ENCODE peak calls at places on chromosomes 5 and 9, in four cellular contexts. One of them, this sample, is unnamed.

GRCh38 chr5:92777421-92777820 is 803.6 kb downstream of the NR2F1-AS1 start:
- DNase-seq in AG04450: no peak
- DNase-seq in substantia nigra: no peak
- DNase-seq in mammary epithelial cell: no peak
- DNase-seq in this sample: no peak

GRCh38 chr9:129446828-129447550 is 173.9 kb downstream of the C9orf50 start:
- DNase-seq in AG04450: no peak
- DNase-seq in substantia nigra: no peak
- DNase-seq in mammary epithelial cell: no peak
- DNase-seq in this sample: peak; percentile 68

GRCh38 chr5:11619339-11620028 is 284.8 kb downstream of the CTNND2 start:
- DNase-seq in AG04450: no peak
- DNase-seq in substantia nigra: no peak
- DNase-seq in mammary epithelial cell: no peak
- DNase-seq in this sample: peak; percentile 83

GRCh38 chr5:67305913-67306710 is 109.5 kb upstream of the CD180 start:
- DNase-seq in AG04450: no peak
- DNase-seq in substantia nigra: no peak
- DNase-seq in mammary epithelial cell: peak; percentile 46
- DNase-seq in this sample: no peak

GRCh38 chr5:111002036-111002435 is 69.5 kb upstream of the TSLP start:
- DNase-seq in AG04450: no peak
- DNase-seq in substantia nigra: no peak
- DNase-seq in mammary epithelial cell: no peak
- DNase-seq in this sample: no peak

GRCh38 chr9:88746029-88746743 is 211.2 kb downstream of the NXNL2 start:
- DNase-seq in AG04450: peak; percentile 81
- DNase-seq in substantia nigra: no peak
- DNase-seq in mammary epithelial cell: no peak
- DNase-seq in this sample: no peak

GRCh38 chr5:91311697-91312501 is 71.2 kb downstream of the ARRDC3 start:
- DNase-seq in AG04450: peak; percentile 96
- DNase-seq in substantia nigra: no peak
- DNase-seq in mammary epithelial cell: peak; percentile 97
- DNase-seq in this sample: peak; percentile 76

GRCh38 chr9:114072181-114073140 is 5.6 kb downstream of the AMBP start:
- DNase-seq in AG04450: no peak
- DNase-seq in substantia nigra: no peak
- DNase-seq in mammary epithelial cell: no peak
- DNase-seq in this sample: peak; percentile 7

GRCh38 chr5:142821733-142822487 is 51.7 kb downstream of the ARHGAP26 start:
- DNase-seq in AG04450: peak; percentile 45
- DNase-seq in substantia nigra: no peak
- DNase-seq in mammary epithelial cell: peak; percentile 90
- DNase-seq in this sample: no peak

GRCh38 chr5:75847561-75848021 is 130.4 kb upstream of the POC5 start:
- DNase-seq in AG04450: no peak
- DNase-seq in substantia nigra: no peak
- DNase-seq in mammary epithelial cell: no peak
- DNase-seq in this sample: peak; percentile 10

GRCh38 chr9:133690111-133690561 is 48.0 kb downstream of the SARDH start:
- DNase-seq in AG04450: no peak
- DNase-seq in substantia nigra: no peak
- DNase-seq in mammary epithelial cell: no peak
- DNase-seq in this sample: no peak

GRCh38 chr9:81618923-81619322 is 70.4 kb downstream of the TLE1 start:
- DNase-seq in AG04450: no peak
- DNase-seq in substantia nigra: no peak
- DNase-seq in mammary epithelial cell: no peak
- DNase-seq in this sample: no peak

GRCh38 chr9:106921341-106921899 is 58.5 kb downstream of the ZNF462 start:
- DNase-seq in AG04450: peak; percentile 32
- DNase-seq in substantia nigra: no peak
- DNase-seq in mammary epithelial cell: no peak
- DNase-seq in this sample: peak; percentile 82

GRCh38 chr5:14109771-14110170 is 33.4 kb upstream of the TRIO start:
- DNase-seq in AG04450: no peak
- DNase-seq in substantia nigra: no peak
- DNase-seq in mammary epithelial cell: no peak
- DNase-seq in this sample: no peak

GRCh38 chr5:179805529-179806249 is 977 bp downstream of the MGAT4B start:
- DNase-seq in AG04450: no peak
- DNase-seq in substantia nigra: no peak
- DNase-seq in mammary epithelial cell: peak; percentile 46
- DNase-seq in this sample: no peak

GRCh38 chr5:157528036-157528632 is 47.4 kb downstream of the ADAM19 start:
- DNase-seq in AG04450: no peak
- DNase-seq in substantia nigra: no peak
- DNase-seq in mammary epithelial cell: no peak
- DNase-seq in this sample: no peak

GRCh38 chr5:10595678-10596309 is 31.9 kb downstream of the ANKRD33B start:
- DNase-seq in AG04450: peak; percentile 64
- DNase-seq in substantia nigra: no peak
- DNase-seq in mammary epithelial cell: peak; percentile 93
- DNase-seq in this sample: no peak

GRCh38 chr5:142287096-142287972 is 37.5 kb downstream of the SPRY4 start:
- DNase-seq in AG04450: no peak
- DNase-seq in substantia nigra: no peak
- DNase-seq in mammary epithelial cell: no peak
- DNase-seq in this sample: no peak

This sample was measured in pons.